ENCODE peak calls at places on chromosome 9, in four cellular contexts. A, F, H and P are unnamed samples.
A peak's percentile ranks its signal among the peaks of the same experiment; 100 is the strongest.

GRCh38 chr9:135951889-135952663 is 9.1 kb downstream of the UBAC1 start:
- DNase-seq in F (no peak), H (no peak), A (no peak), P (peak; percentile 85)

GRCh38 chr9:72675586-72675985 is 154.2 kb downstream of the TMC1 start:
- DNase-seq in F (no peak), H (no peak), A (no peak), P (no peak)

GRCh38 chr9:89655990-89656657 is 51.3 kb downstream of the GADD45G start:
- DNase-seq in H (no peak), A (no peak), F (no peak), P (no peak)

GRCh38 chr9:94933429-94933828 is 206.9 kb downstream of the AOPEP start:
- DNase-seq in H (no peak), A (no peak), F (no peak), P (no peak)

GRCh38 chr9:16262467-16263261 is 607.8 kb downstream of the BNC2 start:
- DNase-seq in A (no peak), H (no peak), F (peak; percentile 62), P (peak; percentile 51)

GRCh38 chr9:131608469-131609115 is 63.3 kb downstream of the PRRT1B start:
- DNase-seq in H (peak; percentile 89), F (no peak), A (no peak), P (peak; percentile 76)

GRCh38 chr9:113808391-113809191 is 67.5 kb upstream of the ZNF618 start:
- DNase-seq in H (no peak), F (no peak), A (no peak), P (peak; percentile 67)

GRCh38 chr9:133074111-133074651 is 12.4 kb downstream of the CEL start:
- DNase-seq in A (no peak), H (no peak), F (no peak), P (no peak)

GRCh38 chr9:109416135-109416706 is 81.9 kb downstream of the PTPN3 start:
- DNase-seq in F (peak; percentile 82), A (peak; percentile 39), H (no peak), P (no peak)

GRCh38 chr9:128575921-128576320 is 23.5 kb downstream of the SPTAN1 start:
- DNase-seq in A (no peak), H (no peak), F (no peak), P (no peak)

GRCh38 chr9:12930906-12931305 is 156.1 kb downstream of the LURAP1L start:
- DNase-seq in A (no peak), H (no peak), F (no peak), P (peak; percentile 35)

GRCh38 chr9:131886839-131887238 is 147.0 kb upstream of the RAPGEF1 start:
- DNase-seq in F (no peak), H (no peak), A (no peak), P (no peak)

GRCh38 chr9:110975969-110976368 is 62.3 kb downstream of the LPAR1 start:
- DNase-seq in F (no peak), A (no peak), H (no peak), P (no peak)

DNA sequence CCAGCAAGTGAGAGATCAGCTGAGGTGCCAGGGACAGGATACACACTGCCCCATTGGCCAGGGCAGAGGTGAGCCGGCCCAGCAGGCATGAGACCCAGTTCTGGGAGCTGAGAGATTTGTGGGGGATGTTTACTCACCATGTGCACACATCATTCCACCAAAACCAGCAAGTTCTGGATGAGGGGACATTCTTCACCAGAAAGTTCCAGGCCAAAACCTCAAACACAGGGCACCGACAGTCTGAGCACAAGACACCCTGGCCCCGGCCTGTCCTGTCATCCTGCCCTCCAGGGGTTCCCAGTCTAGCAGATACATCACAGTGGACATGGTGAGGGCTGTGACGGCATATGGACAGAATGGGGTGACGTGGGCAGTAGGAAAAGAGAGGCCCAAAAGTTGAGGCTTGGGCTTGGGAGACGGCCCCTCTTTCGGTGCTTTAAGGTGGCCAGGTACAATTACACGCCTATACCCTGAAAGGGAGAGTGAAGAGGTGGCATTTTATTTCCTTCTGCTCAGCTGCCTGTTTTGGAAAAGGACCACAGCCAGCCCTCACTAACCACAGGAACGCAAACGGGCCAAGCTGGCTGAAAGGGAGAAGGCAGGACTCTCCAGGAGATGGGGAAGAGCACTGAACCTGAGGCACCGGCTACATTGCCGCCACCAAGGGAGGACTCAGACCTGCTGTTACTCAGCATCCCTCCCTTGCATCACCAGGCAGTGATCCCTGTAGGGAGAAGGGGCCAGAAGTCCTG is 64.0 kb downstream of the SHB start:
- DNase-seq in H (no peak), A (no peak), F (no peak), P (no peak)
- TF ChIP-seq EZH2phosphoT487 in H (no peak), A (no peak), F (no peak), P (no peak)

DNA sequence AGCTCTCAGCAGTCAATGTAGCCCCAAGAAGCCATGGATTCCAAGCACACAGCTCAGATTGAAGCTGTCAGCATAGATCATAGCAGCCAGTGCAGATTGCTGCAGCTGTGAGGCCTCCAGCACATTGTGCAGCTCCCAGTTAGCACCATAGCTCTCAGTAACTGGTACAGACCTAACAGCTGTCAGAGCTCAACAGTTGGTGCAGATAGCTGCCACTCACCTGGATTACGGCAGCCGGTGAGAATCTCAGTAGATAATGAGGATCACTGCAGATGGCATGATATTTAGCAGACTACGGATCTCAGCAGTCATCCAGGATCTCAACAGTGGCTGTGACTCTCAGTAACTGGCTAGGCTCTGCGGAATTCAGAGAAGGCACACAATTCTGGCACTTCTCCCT is 500.4 kb downstream of the TUSC1 start:
- DNase-seq in A (no peak), H (no peak), F (no peak), P (no peak)
- TF ChIP-seq EZH2phosphoT487 in A (no peak), H (no peak), F (no peak), P (no peak)

GRCh38 chr9:4796988-4797956 is 4.5 kb downstream of the RCL1 start:
- DNase-seq in F (peak; percentile 42), A (peak; percentile 50), H (peak; percentile 85), P (peak; percentile 50)
- TF ChIP-seq EZH2phosphoT487 in F (no peak), A (no peak), H (no peak), P (no peak)

GRCh38 chr9:74521009-74521408 is 23.9 kb downstream of the RORB start:
- DNase-seq in H (no peak), F (no peak), A (no peak), P (no peak)
- TF ChIP-seq EZH2phosphoT487 in H (no peak), F (no peak), A (no peak), P (no peak)

GRCh38 chr9:79134654-79135053 is 437.1 kb upstream of the TLE4 start:
- DNase-seq in F (no peak), A (peak; percentile 2), H (peak; percentile 81), P (peak; percentile 24)
- TF ChIP-seq EZH2phosphoT487 in F (no peak), A (no peak), H (no peak), P (no peak)

DNA sequence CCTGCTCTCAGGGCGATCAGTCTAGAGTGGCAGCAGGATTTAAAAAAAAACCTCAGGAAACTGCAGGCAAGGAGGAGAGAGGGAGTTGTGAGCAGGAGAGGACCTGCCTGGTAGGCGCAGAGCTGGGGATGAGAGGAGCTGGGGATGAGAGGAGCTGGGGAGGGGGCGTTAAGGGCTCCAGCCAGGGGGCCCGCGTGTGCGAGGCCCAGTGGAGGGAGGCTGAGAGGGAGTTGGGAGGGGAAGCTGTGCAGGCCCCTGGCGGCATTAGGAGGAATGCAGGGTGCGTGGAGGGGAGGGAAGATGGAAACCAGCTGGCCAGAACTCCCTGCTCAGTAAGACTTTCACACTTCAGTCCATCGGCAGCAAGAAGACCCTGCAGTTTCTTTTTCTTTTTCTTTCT is 45.2 kb upstream of the HMCN2 start:
- DNase-seq in A (no peak), H (peak; percentile 69), F (no peak), P (no peak)
- TF ChIP-seq EZH2phosphoT487 in A (no peak), H (no peak), F (no peak), P (no peak)